ENCODE peak calls at places on chromosomes 1 and 21, in eight cellular contexts. L is activated naive CD8-positive, alpha-beta T cell treated with anti-CD3 and anti-CD28 coated beads, Interleukin-2, amount 50 U/mL, for 24 hours; V is aorta; W is cortex of kidney; O is central memory CD4-positive, alpha-beta T cell; N is CMK; C is COR-L47; Z is HuH-7.5. S is an unnamed sample.

GRCh38 chr1:16371725-16372124 is 4.7 kb downstream of the SZRD1 start:
- DNase-seq in N (no peak), O (no peak), V (no peak), Z (no peak), L (no peak), C (no peak), W (no peak), S (no peak)

GRCh38 chr1:17909634-17910033 is 154.5 kb downstream of the ACTL8 start:
- DNase-seq in O (no peak), V (no peak), W (no peak), L (no peak), Z (no peak), C (no peak), N (no peak), S (no peak)

GRCh38 chr21:38958940-38959685 is 153.4 kb downstream of the ETS2 start:
- DNase-seq in V (no peak), C (no peak), L (no peak), O (no peak), N (no peak), Z (no peak), W (no peak), S (no peak)

GRCh38 chr1:45423907-45424678 is 66.9 kb downstream of the TESK2 start:
- DNase-seq in L (no peak), N (no peak), W (no peak), V (no peak), Z (no peak), O (no peak), C (no peak), S (no peak)

GRCh38 chr1:186002426-186002825 is 268.2 kb downstream of the HMCN1 start:
- DNase-seq in L (no peak), O (no peak), W (no peak), N (no peak), V (no peak), C (no peak), Z (no peak), S (no peak)

GRCh38 chr1:116560704-116561490 is 9.9 kb downstream of the CD58 start:
- DNase-seq in L (no peak), V (no peak), O (no peak), W (no peak), C (no peak), N (peak), Z (no peak), S (no peak)

GRCh38 chr21:34926784-34927548 is 122.1 kb downstream of the RUNX1 start:
- DNase-seq in N (no peak), O (no peak), L (no peak), Z (peak), V (no peak), W (no peak), C (no peak), S (no peak)

GRCh38 chr1:10146391-10146790 is 64.0 kb upstream of the KIF1B start:
- DNase-seq in V (no peak), N (no peak), C (no peak), L (no peak), O (no peak), Z (no peak), W (no peak), S (no peak)

GRCh38 chr21:34078915-34079314 is 5.5 kb downstream of the MRPS6 start:
- DNase-seq in C (no peak), O (no peak), L (no peak), W (no peak), V (no peak), N (no peak), Z (no peak), S (no peak)

S was measured in stimulated activated CD4-positive, alpha-beta T cell treated with anti-CD3 and anti-CD28 coated beads, TNF-alpha, amount 100 ng/mL, for 24 hours.